ENCODE peak calls at places on chromosomes 13 and 19, in seven cellular contexts. A, J, Q, W, C, I and P are unnamed samples.

GRCh38 chr19:30450101-30450500 is 77.9 kb downstream of the ZNF536 start:
- DNase-seq in A (peak; percentile 70), J (no peak), Q (no peak), W (no peak), C (peak; percentile 35), I (no peak), P (peak; percentile 18)

GRCh38 chr19:18002347-18002850 is 5.6 kb upstream of the ARRDC2 start:
- DNase-seq in A (no peak), J (no peak), Q (no peak), W (no peak), C (no peak), I (peak; percentile 65), P (no peak)

GRCh38 chr13:112954488-112955270 is 14.3 kb upstream of the MCF2L start:
- DNase-seq in A (no peak), J (no peak), Q (no peak), W (no peak), C (no peak), I (no peak), P (no peak)

GRCh38 chr13:27665761-27666160 is 44.1 kb downstream of the POLR1D start:
- DNase-seq in A (no peak), J (no peak), Q (no peak), W (no peak), C (no peak), I (no peak), P (no peak)

GRCh38 chr19:33348301-33349010 is 25.1 kb upstream of the CEBPG start:
- DNase-seq in A (peak; percentile 6), J (peak; percentile 69), Q (no peak), W (no peak), C (no peak), I (no peak), P (peak; percentile 15)

GRCh38 chr19:1846517-1847205 is 1.6 kb downstream of the REXO1 start:
- DNase-seq in A (no peak), J (no peak), Q (no peak), W (no peak), C (peak; percentile 31), I (no peak), P (no peak)

GRCh38 chr19:47253467-47253881 is 2.9 kb upstream of the CCDC9 start:
- DNase-seq in A (peak; percentile 87), J (peak; percentile 79), Q (no peak), W (peak; percentile 87), C (no peak), I (no peak), P (peak; percentile 93)

GRCh38 chr19:55502197-55502952 is 14.1 kb downstream of the SSC5D start:
- DNase-seq in A (no peak), J (no peak), Q (no peak), W (no peak), C (no peak), I (no peak), P (no peak)

GRCh38 chr13:92838786-92839185 is 387.8 kb upstream of the GPC6 start:
- DNase-seq in A (peak; percentile 95), J (peak; percentile 93), Q (no peak), W (peak; percentile 92), C (no peak), I (no peak), P (peak; percentile 98)

GRCh38 chr19:15116856-15117255 is 9.7 kb downstream of the SYDE1 start:
- DNase-seq in A (no peak), J (no peak), Q (no peak), W (no peak), C (no peak), I (no peak), P (no peak)

GRCh38 chr13:42001580-42001979 is 40.7 kb upstream of the VWA8 start:
- DNase-seq in A (peak; percentile 75), J (peak; percentile 90), Q (no peak), W (peak; percentile 48), C (no peak), I (no peak), P (peak; percentile 94)

GRCh38 chr13:40485611-40486517 is 180.6 kb downstream of the FOXO1 start:
- DNase-seq in A (no peak), J (no peak), Q (no peak), W (no peak), C (no peak), I (no peak), P (no peak)

GRCh38 chr13:87712012-87712411 is 40.8 kb downstream of the SLITRK5 start:
- DNase-seq in A (no peak), J (no peak), Q (no peak), W (no peak), C (no peak), I (no peak), P (no peak)

GRCh38 chr13:43116242-43116641 is 92.9 kb downstream of the DNAJC15 start:
- DNase-seq in A (no peak), J (no peak), Q (no peak), W (no peak), C (no peak), I (no peak), P (no peak)

GRCh38 chr13:30038884-30039283 is 188.5 kb upstream of the UBL3 start:
- DNase-seq in A (peak; percentile 78), J (peak; percentile 80), Q (no peak), W (no peak), C (no peak), I (no peak), P (peak; percentile 52)

GRCh38 chr19:17138937-17139598 is 63.5 kb downstream of the MYO9B start:
- DNase-seq in A (no peak), J (no peak), Q (no peak), W (no peak), C (no peak), I (no peak), P (no peak)